ENCODE peak calls at places on chromosomes 12 and 14, in six cellular contexts. L is neuronal stem cell, E is H1, M is H9, S is IMR-90, U is trophoblast cell. J is an unnamed sample.

GRCh38 chr14:100084591-100084990 is 19.4 kb downstream of the EVL start:
- DNase-seq in L (no peak), M (no peak), S (no peak), E (no peak), U (no peak), J (no peak)

GRCh38 chr12:83161451-83161850 is 474.7 kb downstream of the TMTC2 start:
- DNase-seq in L (no peak), U (no peak), E (no peak), M (no peak), S (peak), J (no peak)

GRCh38 chr14:52355016-52355430 is 40.9 kb downstream of the PTGER2 start:
- DNase-seq in S (peak), L (no peak), U (no peak), E (no peak), M (no peak), J (peak)

GRCh38 chr12:105352940-105353635 is 22.6 kb downstream of the C12orf75 start:
- DNase-seq in E (no peak), S (no peak), L (no peak), U (no peak), M (no peak), J (no peak)

GRCh38 chr14:104638927-104639450 is 34.4 kb upstream of the TMEM179 start:
- DNase-seq in E (no peak), U (no peak), S (no peak), M (no peak), L (no peak), J (no peak)

GRCh38 chr14:96318836-96319235 is 44.3 kb downstream of the ATG2B start:
- DNase-seq in E (no peak), L (no peak), U (no peak), S (no peak), M (no peak), J (no peak)

GRCh38 chr14:91009501-91010152 is 50.8 kb downstream of the RPS6KA5 start:
- DNase-seq in U (peak), M (no peak), E (no peak), S (no peak), L (no peak), J (no peak)

GRCh38 chr14:29175706-29176105 is 409.1 kb downstream of the FOXG1 start:
- DNase-seq in E (no peak), S (no peak), L (no peak), U (no peak), M (no peak), J (no peak)

GRCh38 chr12:10153271-10154144 is 18.4 kb downstream of the OLR1 start:
- DNase-seq in L (peak), E (peak), S (peak), M (peak), U (peak), J (peak)

GRCh38 chr12:52278931-52279682 is 4.7 kb downstream of the KRT86 start:
- DNase-seq in E (peak), S (peak), M (peak), L (peak), U (peak), J (peak)

GRCh38 chr14:44712095-44712822 is 205.2 kb upstream of the FSCB start:
- DNase-seq in S (no peak), L (no peak), E (no peak), U (no peak), M (no peak), J (no peak)

GRCh38 chr12:39145175-39145999 is 240.0 kb upstream of the CPNE8 start:
- DNase-seq in L (peak), E (no peak), M (peak), S (no peak), U (peak), J (peak)

GRCh38 chr12:127414186-127414585 is 852.8 kb upstream of the TMEM132C start:
- DNase-seq in S (no peak), U (no peak), L (no peak), E (no peak), M (no peak), J (no peak)

GRCh38 chr12:58419905-58420304 is 478.5 kb downstream of the ATP23 start:
- DNase-seq in M (no peak), U (no peak), E (no peak), L (no peak), S (peak), J (no peak)

GRCh38 chr12:117026343-117026742 is 72.9 kb downstream of the TESC start:
- DNase-seq in U (no peak), L (no peak), M (peak), E (no peak), S (no peak), J (no peak)

GRCh38 chr14:94547151-94547680 is 14.0 kb upstream of the SERPINA4 start:
- DNase-seq in S (no peak), E (no peak), M (no peak), L (no peak), U (no peak), J (no peak)

GRCh38 chr14:94548131-94548998 is 12.9 kb upstream of the SERPINA4 start:
- DNase-seq in S (no peak), M (no peak), U (no peak), L (no peak), E (no peak), J (no peak)

GRCh38 chr14:94548999-94549985 is 11.9 kb upstream of the SERPINA4 start:
- DNase-seq in E (peak), L (peak), U (peak), M (peak), S (peak), J (peak)

GRCh38 chr14:94550041-94550440 is 11.2 kb upstream of the SERPINA4 start:
- DNase-seq in E (no peak), S (no peak), U (no peak), L (no peak), M (peak), J (no peak)

GRCh38 chr14:94547726-94548125 is 13.5 kb upstream of the SERPINA4 start:
- DNase-seq in S (no peak), E (no peak), M (no peak), L (no peak), U (no peak), J (no peak)
- H4K91ac ChIP-seq in S (no peak), E (no peak), M (no peak), L (no peak), U (no peak), J (no peak)

GRCh38 chr12:50739611-50740010 is 24.3 kb upstream of the ATF1 start:
- DNase-seq in E (no peak), L (no peak), U (peak), S (peak), M (no peak), J (no peak)

GRCh38 chr12:50740307-50740706 is 23.6 kb upstream of the ATF1 start:
- DNase-seq in E (no peak), U (no peak), S (no peak), M (no peak), L (no peak), J (no peak)

GRCh38 chr12:50732591-50732990 is 31.3 kb upstream of the ATF1 start:
- DNase-seq in U (peak), S (peak), L (no peak), M (no peak), E (no peak), J (peak)

GRCh38 chr12:50733720-50734119 is 30.2 kb upstream of the ATF1 start:
- DNase-seq in U (no peak), S (no peak), M (no peak), E (no peak), L (no peak), J (no peak)

DNA sequence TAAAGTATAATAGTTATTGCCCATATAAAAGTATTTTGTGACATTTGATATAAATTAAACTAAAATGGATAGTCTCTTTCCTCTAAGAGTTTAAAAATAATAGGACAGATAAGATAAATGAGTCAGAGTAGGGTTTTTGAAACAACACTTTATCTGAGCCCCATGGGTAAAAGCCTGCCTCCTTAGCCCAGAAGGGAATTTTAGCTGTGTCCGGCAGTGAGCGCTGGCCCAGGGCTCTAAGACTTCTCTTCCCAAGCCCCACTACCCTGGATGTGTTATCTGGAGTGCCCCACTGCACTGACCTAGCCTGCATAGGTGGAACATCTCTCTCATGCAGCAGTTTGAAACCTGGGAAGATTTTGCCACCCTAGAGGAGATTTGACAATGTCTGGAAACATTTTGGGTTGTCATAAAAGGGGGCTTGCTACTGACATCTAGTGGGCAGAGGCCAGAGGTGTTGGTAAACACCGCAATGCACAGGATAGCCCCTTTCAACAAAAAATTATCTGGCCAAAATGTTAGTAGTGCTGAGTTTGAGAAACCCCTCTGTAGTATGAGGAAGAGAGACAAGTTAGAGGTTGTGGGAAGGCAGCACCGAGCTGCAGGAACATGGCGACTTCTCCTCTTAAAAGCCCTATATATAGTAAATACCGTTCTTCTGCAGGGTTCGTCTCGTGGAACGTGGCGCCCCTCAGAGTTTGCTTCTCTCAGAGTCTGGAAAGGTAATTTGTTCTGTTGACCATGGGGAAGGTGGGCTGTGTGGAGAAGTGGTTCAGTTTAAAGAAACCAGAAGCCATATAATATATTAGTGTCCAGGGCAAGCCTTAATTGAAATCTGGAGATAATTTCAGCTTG is 29.3 kb upstream of the ATF1 start:
- DNase-seq in U (no peak), M (peak), S (peak), E (no peak), L (peak), J (peak)
- H4K91ac ChIP-seq in U (no peak), M (no peak), S (no peak), E (no peak), L (no peak), J (no peak)

GRCh38 chr12:46480282-46480681 is 107.7 kb upstream of the SLC38A2 start:
- DNase-seq in S (no peak), L (no peak), M (no peak), U (no peak), E (no peak), J (no peak)
- H4K91ac ChIP-seq in S (peak), L (no peak), M (no peak), U (no peak), E (no peak), J (no peak)

GRCh38 chr14:98192946-98193345 is 1079.1 kb downstream of the BCL11B start:
- DNase-seq in E (no peak), M (no peak), U (no peak), S (no peak), L (no peak), J (no peak)
- H4K91ac ChIP-seq in E (no peak), M (no peak), U (no peak), S (no peak), L (no peak), J (no peak)

DNA sequence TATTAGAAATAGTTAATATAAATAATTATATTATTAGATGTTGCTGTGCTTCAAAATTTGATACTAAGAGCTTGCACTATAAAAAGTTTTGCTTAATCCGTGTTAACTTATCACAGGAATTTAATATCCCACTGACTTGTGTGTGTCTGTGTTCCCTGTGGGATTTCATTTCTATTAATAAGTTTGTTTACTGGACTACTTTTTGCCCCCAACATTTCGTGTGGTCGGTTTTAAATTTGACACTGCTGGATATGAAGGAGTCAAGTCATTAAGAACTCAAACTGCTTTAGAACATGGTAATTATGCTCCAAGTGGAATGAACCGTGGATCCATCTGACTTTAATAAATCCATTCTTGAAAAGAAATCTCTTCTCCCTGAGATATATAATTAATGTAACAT is 182.2 kb upstream of the NUDT4 start:
- DNase-seq in U (no peak), M (no peak), E (no peak), S (no peak), L (no peak), J (no peak)
- H4K91ac ChIP-seq in U (no peak), M (no peak), E (no peak), S (no peak), L (no peak), J (no peak)

GRCh38 chr14:86404425-86404824 is 874.5 kb downstream of the FLRT2 start:
- DNase-seq in U (no peak), S (peak), L (no peak), E (no peak), M (no peak), J (no peak)
- H4K91ac ChIP-seq in U (no peak), S (no peak), L (no peak), E (no peak), M (no peak), J (no peak)

GRCh38 chr12:64221656-64222010 is 463 bp downstream of the KICS2 start:
- DNase-seq in L (peak), M (peak), S (peak), U (peak), E (peak), J (peak)
- H4K91ac ChIP-seq in L (no peak), M (no peak), S (peak), U (peak), E (no peak), J (no peak)

DNA sequence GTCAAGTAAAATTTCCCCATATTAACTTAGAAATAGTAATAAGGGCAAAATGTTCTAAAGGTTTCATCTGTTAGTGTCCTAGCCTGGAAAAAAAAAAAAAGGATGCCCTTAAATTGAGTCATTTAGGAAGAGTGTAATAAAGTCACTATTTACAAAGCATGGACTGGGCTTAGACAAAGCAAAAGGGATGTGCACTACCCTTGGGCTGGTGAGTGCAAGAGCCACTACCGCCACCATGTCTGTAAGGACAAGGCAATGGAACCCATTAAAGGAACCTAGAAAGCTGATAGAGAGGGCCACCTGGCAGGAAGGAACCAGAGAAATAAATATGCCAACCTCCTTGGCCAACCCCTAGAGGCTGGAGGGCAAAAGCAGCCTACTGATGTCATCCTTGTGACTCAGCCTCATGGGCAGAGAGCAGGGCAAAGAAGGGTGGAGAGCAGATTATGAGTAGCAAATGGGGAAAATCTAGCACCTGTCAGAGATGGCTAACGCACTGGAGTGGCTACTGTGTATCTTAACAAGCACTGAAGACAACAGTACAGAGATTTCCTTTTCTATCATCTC is 59.5 kb upstream of the FUT8 start:
- DNase-seq in U (no peak), E (no peak), L (no peak), M (no peak), S (no peak), J (no peak)
- H4K91ac ChIP-seq in U (no peak), E (no peak), L (no peak), M (no peak), S (no peak), J (no peak)

DNA sequence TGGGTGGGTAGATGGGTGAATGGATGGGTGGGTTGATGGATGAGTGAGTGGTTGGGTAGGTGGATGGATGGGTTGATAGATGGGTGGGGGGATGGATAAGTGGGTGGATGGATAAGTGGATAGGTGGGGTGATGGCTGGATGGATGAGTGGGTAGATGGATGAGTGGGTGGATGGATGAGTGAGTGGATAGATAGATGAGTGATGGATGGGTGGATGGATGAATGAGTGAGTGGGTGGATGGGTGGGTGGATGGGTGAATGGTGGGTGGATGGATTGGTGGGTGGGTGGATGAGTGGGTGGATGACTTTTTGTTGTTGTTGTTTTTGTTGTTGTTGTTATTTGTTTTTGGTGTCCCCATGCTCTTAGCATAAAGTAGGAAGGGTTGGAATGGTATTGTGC is 45.5 kb downstream of the TBX5 start:
- DNase-seq in E (no peak), L (no peak), U (no peak), S (no peak), M (no peak), J (no peak)
- H4K91ac ChIP-seq in E (no peak), L (no peak), U (no peak), S (no peak), M (no peak), J (no peak)

GRCh38 chr12:19323768-19324167 is 115.5 kb upstream of the AEBP2 start:
- DNase-seq in U (no peak), L (no peak), E (no peak), S (peak), M (no peak), J (peak)
- H4K91ac ChIP-seq in U (no peak), L (no peak), E (no peak), S (no peak), M (no peak), J (no peak)

J was measured in mesenchymal stem cell.